ENCODE peak calls at places on chromosomes 11 and 22, in four cellular contexts. I is brain microvascular endothelial cell, L is AG09319, N is fibroblast of the aortic adventitia. K is an unnamed sample.

GRCh38 chr11:11502303-11502828 is 119.4 kb downstream of the GALNT18 start:
- DNase-seq in I (no peak), L (no peak), N (no peak), K (no peak)

GRCh38 chr11:69337211-69337721 is 43.3 kb downstream of the MYEOV start:
- DNase-seq in I (peak), L (no peak), N (peak), K (peak)

GRCh38 chr11:69240332-69241074 is 53.5 kb upstream of the MYEOV start:
- DNase-seq in I (no peak), L (no peak), N (peak), K (no peak)

GRCh38 chr11:116910847-116911246 is 73.4 kb upstream of the APOA1 start:
- DNase-seq in I (no peak), L (no peak), N (no peak), K (no peak)

GRCh38 chr11:25293166-25293565 is 796.3 kb downstream of the LUZP2 start:
- DNase-seq in I (no peak), L (no peak), N (no peak), K (no peak)

GRCh38 chr11:19666951-19667350 is 45.7 kb upstream of the NAV2 start:
- DNase-seq in I (no peak), L (no peak), N (no peak), K (no peak)

GRCh38 chr11:102225689-102226562 is 91.4 kb upstream of the BIRC3 start:
- DNase-seq in I (peak), L (peak), N (peak), K (no peak)

GRCh38 chr22:35631597-35631996 is 14.5 kb upstream of the MB start:
- DNase-seq in I (peak), L (no peak), N (no peak), K (peak)

GRCh38 chr11:80162387-80162786 is 721.6 kb upstream of the TENM4 start:
- DNase-seq in I (no peak), L (no peak), N (no peak), K (no peak)

GRCh38 chr11:75474878-75475766 is 42.1 kb upstream of the KLHL35 start:
- DNase-seq in I (peak), L (no peak), N (no peak), K (peak)

GRCh38 chr11:70204466-70204799 is 1.3 kb downstream of the FADD start:
- DNase-seq in I (no peak), L (no peak), N (no peak), K (no peak)

GRCh38 chr11:66150725-66151124 is 80.7 kb downstream of the PACS1 start:
- DNase-seq in I (no peak), L (no peak), N (no peak), K (no peak)

GRCh38 chr11:57179701-57180100 is 2.1 kb upstream of the LRRC55 start:
- DNase-seq in I (no peak), L (no peak), N (no peak), K (no peak)

GRCh38 chr11:80241766-80242165 is 800.9 kb upstream of the TENM4 start:
- DNase-seq in I (peak), L (no peak), N (no peak), K (no peak)

GRCh38 chr11:120694706-120695105 is 183.2 kb downstream of the GRIK4 start:
- DNase-seq in I (no peak), L (no peak), N (no peak), K (no peak)

GRCh38 chr22:41831383-41831782 is 1.5 kb upstream of the SREBF2 start:
- DNase-seq in I (no peak), L (no peak), N (peak), K (peak)

GRCh38 chr22:36763576-36763975 is 12.3 kb downstream of the IFT27 start:
- DNase-seq in I (no peak), L (no peak), N (no peak), K (no peak)

GRCh38 chr11:64563966-64564365 is 27.1 kb upstream of the SLC22A12 start:
- DNase-seq in I (no peak), L (no peak), N (no peak), K (no peak)

GRCh38 chr11:125428486-125429173 is 67.4 kb downstream of the FEZ1 start:
- DNase-seq in I (no peak), L (no peak), N (no peak), K (no peak)

GRCh38 chr22:21044931-21045584 is 688 bp upstream of the LRRC74B start:
- DNase-seq in I (peak), L (no peak), N (peak), K (no peak)

GRCh38 chr11:60658409-60658808 is 41.0 kb upstream of the MS4A8 start:
- DNase-seq in I (no peak), L (no peak), N (no peak), K (no peak)

GRCh38 chr11:15166204-15166603 is 51.5 kb downstream of the INSC start:
- DNase-seq in I (no peak), L (no peak), N (peak), K (no peak)

DNA sequence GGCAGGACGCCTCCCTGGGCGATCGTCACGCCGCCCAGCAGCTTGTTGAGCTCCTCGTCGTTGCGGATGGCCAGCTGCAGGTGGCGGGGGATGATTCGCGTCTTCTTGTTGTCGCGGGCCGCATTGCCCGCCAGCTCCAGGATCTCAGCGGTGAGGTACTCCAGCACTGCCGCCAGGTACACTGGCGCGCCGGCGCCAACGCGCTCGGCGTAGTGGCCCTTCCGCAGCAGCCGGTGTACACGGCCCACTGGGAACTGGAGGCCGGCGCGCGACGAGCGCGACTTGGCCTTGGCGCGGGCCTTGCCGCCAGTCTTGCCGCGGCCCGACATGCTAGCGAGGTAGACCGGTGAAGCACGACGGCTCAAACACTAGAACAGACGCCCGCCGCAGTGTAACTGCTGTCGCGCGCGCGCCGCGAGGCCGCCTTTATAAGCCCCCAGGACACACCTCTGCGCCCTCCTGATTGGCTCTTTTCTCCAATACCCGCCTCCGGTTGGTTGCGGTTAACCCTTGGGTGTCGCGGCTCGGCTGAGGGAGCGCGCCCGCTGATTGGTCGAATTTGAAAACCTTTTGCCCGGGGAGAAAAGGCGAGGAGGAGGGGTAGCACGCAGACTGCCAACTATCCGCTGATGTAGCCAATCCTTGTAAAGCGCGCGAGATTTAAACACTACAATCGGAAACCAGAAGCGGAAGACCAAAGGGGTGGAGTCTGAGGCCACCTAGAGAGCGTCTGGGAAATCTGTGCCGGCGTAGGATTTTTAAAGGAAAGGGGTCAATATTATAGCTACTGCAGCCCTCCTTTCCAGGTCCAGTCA is 6.4 kb downstream of the DPAGT1 start:
- DNase-seq in I (peak), L (peak), N (peak), K (peak)
- TF ChIP-seq CTCF in I (no peak), L (no peak), N (no peak), K (no peak)

DNA sequence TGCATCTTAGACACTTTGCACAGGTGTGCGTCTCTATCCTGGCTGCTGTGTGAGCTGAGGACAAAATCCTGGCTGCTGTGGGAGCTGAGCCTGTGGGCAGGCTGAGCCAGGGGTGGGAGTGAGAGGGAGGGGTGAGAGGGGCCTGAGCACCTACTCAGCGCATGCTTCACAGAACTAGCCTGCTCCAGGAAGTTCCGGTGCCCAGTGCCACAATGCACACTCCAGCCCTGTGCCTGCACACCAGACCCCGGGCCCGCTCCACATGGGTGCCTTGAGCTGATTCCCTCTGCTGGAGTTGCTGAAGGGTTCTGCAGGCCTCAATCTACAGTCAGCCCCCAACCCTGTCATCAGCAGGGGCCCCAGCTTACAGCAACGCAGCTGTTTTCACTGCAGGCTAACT is 1377.8 kb downstream of the TBC1D22A start:
- DNase-seq in I (no peak), L (no peak), N (no peak), K (no peak)
- TF ChIP-seq CTCF in I (no peak), L (no peak), N (no peak), K (no peak)

DNA sequence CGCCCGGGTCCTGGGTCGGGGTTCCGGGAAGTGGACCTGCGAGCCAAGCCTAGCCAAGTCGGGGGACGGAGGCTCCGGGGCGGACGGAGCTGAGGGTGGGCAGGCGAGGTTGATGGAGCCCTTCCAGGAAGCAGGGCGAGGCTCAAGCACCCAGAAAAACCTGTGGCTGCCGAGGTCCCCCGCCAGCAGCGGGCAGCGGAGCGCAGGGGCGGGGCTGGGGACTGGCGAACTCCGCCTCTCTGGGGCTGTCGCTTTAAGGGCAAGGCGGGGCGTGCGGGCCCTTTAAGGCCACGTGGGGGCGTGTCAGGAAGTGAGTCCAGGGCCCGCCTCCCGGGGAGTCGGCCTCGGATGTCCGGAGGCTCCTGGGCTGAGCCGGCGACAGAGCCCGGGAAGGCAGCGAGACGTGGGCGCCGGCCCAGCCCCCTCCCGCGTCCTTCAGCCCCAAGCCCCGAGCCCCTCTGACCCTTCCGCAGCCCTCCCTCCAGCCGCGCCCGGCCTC is at the start of gene SLC35C1:
- DNase-seq in I (peak), L (peak), N (peak), K (peak)
- TF ChIP-seq CTCF in I (no peak), L (peak), N (peak), K (no peak)

DNA sequence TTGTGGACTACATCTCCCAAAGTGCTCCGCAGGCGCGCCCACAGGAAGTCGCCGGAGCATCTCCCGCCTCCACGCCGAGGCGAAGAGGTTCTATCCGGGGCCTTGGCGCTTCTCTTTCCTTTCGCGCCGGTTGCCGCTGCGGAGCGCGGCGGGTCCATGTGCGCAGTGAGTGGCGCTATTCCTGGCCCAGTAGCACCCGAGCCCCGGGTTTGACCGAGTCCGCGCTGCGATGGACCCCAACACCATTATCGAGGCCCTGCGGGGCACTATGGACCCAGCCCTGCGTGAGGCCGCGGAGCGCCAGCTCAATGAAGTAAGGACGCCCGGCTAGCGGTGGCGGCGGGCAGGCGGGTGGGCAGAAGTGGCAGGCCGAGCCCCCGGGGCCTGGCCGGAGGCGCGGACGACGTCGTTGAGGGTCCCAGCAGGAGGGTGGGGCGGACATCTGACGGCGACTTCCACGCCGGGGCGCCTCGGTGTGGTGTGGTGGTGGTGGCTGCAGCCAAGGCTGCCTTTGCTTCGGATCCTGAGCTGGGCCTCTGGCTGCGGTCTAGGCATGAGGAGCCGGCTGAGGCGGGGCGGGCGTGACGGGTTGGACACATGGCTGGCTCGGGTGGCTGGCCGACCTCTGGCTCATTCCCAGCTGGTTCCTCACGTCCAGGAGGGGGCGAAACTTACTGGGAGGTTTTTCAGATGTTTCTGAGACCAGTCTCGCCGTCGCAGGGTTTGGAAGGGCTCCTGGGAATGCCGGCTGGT is at the start of gene IPO7:
- DNase-seq in I (peak), L (peak), N (peak), K (peak)
- TF ChIP-seq CTCF in I (peak), L (peak), N (peak), K (no peak)

DNA sequence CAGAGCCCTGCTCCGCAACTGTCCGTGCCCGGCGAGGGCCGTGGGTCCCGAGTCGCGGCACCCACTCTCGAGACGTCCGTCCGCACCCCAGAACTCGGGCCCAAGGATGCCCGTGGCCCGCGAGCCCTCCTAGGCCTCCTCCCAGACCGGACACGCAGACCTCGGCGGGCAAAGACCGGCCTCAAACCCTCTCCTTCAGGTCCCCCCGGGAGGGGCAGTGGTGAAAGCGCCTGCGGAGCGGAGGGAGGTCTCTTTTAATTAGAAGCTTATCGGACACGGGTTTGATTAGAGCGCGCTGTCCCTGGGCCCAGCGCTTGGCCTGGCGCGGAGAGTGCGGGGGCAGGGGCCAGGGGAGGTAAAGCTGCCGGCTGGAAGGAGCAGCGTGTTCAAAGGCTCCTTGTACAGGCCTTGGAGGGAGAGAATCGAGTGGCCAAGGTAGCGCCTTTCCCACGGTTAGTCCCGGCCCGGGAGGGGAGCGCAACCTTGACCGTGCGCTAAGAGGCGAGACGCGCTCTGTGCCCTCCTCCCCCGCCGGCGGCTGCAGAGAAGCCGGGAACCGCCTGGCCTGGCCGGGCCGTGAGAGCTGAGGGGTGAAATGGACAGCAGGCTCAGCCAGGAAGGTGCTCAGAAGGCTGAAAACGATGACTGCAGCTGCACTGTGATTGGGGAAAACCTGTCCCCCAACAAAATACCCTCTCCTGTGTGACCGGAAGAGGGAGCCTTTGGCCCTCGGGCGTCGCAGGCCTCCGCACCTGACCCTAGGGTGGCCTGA is 4.6 kb downstream of the WT1 start:
- DNase-seq in I (no peak), L (no peak), N (no peak), K (peak)
- TF ChIP-seq CTCF in I (peak), L (peak), N (no peak), K (no peak)

GRCh38 chr11:93623938-93624337 is 37.5 kb upstream of the CEP295 start:
- DNase-seq in I (no peak), L (no peak), N (no peak), K (no peak)

GRCh38 chr11:93626038-93626437 is 35.4 kb upstream of the CEP295 start:
- DNase-seq in I (no peak), L (no peak), N (no peak), K (no peak)

GRCh38 chr11:93623179-93623578 is 38.3 kb upstream of the CEP295 start:
- DNase-seq in I (no peak), L (no peak), N (no peak), K (peak)

GRCh38 chr11:93622043-93622442 is 39.4 kb upstream of the CEP295 start:
- DNase-seq in I (no peak), L (no peak), N (no peak), K (no peak)
- TF ChIP-seq CTCF in I (peak), L (no peak), N (no peak), K (no peak)

GRCh38 chr11:73652856-73653559 is 6.6 kb downstream of the PLEKHB1 start:
- DNase-seq in I (no peak), L (no peak), N (no peak), K (no peak)

GRCh38 chr11:73651661-73652045 is 5.3 kb downstream of the PLEKHB1 start:
- DNase-seq in I (no peak), L (no peak), N (no peak), K (no peak)

GRCh38 chr11:73650400-73650799 is 4.0 kb downstream of the PLEKHB1 start:
- DNase-seq in I (no peak), L (no peak), N (no peak), K (no peak)

GRCh38 chr11:73651252-73651651 is 4.9 kb downstream of the PLEKHB1 start:
- DNase-seq in I (no peak), L (no peak), N (no peak), K (no peak)

DNA sequence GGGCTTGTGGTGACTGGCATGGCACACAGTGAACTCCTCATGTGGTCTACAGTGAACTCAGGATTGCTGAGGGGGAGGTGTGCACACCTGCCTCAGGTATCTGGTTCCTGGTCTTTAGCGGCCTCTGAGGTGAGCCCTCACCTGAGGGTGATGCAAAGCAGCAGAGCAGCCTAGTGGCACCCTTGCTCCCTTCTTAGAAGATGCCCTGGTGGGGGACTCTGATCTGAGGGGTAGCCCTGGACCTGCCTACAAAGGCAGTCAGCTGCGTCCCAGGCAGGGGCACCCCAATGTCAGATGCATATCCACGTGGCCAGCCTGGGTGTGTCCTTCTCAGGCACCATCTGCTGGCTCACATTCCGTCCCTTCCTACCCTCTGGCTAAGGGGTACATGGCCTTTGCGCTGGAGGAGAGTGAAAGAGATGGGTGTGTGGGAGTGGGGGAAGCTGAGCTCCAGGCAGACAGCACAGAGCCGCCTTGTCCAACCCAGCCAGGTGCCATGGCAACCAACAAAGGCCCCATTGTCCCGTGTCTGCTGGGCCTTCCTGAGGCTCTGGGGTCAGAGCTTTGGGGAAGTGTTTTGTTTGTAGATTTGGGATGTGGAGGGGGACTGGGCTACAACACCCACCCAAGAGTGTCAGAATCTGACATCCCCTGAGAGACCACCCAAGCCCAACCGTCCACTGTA is 5.8 kb downstream of the PLEKHB1 start:
- DNase-seq in I (no peak), L (no peak), N (no peak), K (no peak)
- TF ChIP-seq CTCF in I (no peak), L (no peak), N (no peak), K (no peak)

GRCh38 chr11:93113824-93114223 is 84.0 kb downstream of the SLC36A4 start:
- DNase-seq in I (no peak), L (no peak), N (no peak), K (no peak)
- TF ChIP-seq CTCF in I (no peak), L (no peak), N (no peak), K (no peak)

DNA sequence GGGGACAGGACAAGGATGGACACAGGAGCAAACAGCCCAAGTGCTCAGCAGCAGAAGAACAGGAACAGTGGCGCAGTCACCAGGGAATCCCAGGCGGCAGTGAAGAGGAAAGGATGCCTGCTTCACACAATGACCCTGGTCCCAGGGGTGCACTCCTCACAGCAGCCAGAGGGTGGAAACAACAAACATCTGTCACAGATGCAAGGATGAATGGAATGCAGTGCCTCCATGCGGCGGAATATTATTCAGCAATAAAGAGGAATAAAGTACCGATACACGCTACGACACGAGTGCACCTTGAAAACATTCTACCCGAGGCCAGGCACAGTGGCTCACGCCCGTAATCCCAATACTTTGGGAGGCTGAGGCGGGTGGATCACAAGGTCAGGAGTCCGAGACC is 12.7 kb downstream of the CSNK1E start:
- DNase-seq in I (peak), L (no peak), N (peak), K (no peak)
- TF ChIP-seq CTCF in I (peak), L (no peak), N (peak), K (no peak)

GRCh38 chr11:103619480-103619879 is 417.0 kb upstream of the DDI1 start:
- DNase-seq in I (no peak), L (no peak), N (no peak), K (no peak)
- TF ChIP-seq CTCF in I (peak), L (peak), N (no peak), K (no peak)

K was measured in GM20000.